ENCODE peak calls at places on chromosome 22, in nine cellular contexts. O is HCT116, L is GM23248, C is left ventricle myocardium inferior, I is A673, E is body of pancreas, M is ovary, Z is fibroblast of lung, U is PC-9. Q is an unnamed sample. For H3K4me1, the result is how much of the 10 kb centered on the place peaks cover.

GRCh38 chr22:41725510-41726110 is 26.3 kb downstream of the MEI1 start:
- DNase-seq in O (no peak), L (no peak), C (no peak), I (no peak), E (no peak), M (no peak), Z (no peak), U (peak), Q (no peak)

GRCh38 chr22:17100621-17101020 is 15.8 kb downstream of the IL17RA start:
- DNase-seq in O (no peak), L (no peak), C (no peak), I (no peak), E (no peak), M (no peak), Z (no peak), U (no peak), Q (no peak)

GRCh38 chr22:19942071-19942885 is 660 bp upstream of the TXNRD2 start:
- DNase-seq in O (no peak), L (peak), C (no peak), I (peak), E (no peak), M (peak), Z (peak), U (no peak), Q (peak)

GRCh38 chr22:25637032-25637431 is 72.6 kb downstream of the GRK3 start:
- DNase-seq in O (no peak), L (no peak), C (no peak), I (no peak), E (no peak), M (no peak), Z (peak), U (no peak), Q (no peak)

GRCh38 chr22:49608660-49609059 is 219.0 kb downstream of the BRD1 start:
- DNase-seq in O (no peak), L (no peak), C (no peak), I (no peak), E (no peak), M (no peak), Z (no peak), U (no peak), Q (no peak)

GRCh38 chr22:25942989-25943411 is 201.0 kb downstream of the MYO18B start:
- DNase-seq in O (no peak), L (peak), C (peak), I (peak), E (peak), M (no peak), Z (no peak), U (no peak), Q (no peak)

GRCh38 chr22:22593250-22593649 is 34.2 kb upstream of the PRAME start:
- DNase-seq in O (no peak), L (no peak), C (no peak), I (no peak), E (no peak), M (no peak), Z (no peak), U (no peak), Q (no peak)

GRCh38 chr22:35191412-35191811 is 65.9 kb upstream of the HMGXB4 start:
- DNase-seq in O (peak), L (peak), C (no peak), I (peak), E (peak), M (no peak), Z (peak), U (peak), Q (no peak)

GRCh38 chr22:24188705-24189248 is 7.5 kb downstream of the SUSD2 start:
- DNase-seq in O (no peak), L (no peak), C (no peak), I (no peak), E (no peak), M (no peak), Z (no peak), U (no peak), Q (no peak)

GRCh38 chr22:49936018-49936972 is 17.9 kb downstream of the CRELD2 start:
- DNase-seq in O (no peak), L (peak), C (peak), I (peak), E (peak), M (peak), Z (peak), U (peak), Q (peak)

GRCh38 chr22:17753401-17753989 is 20.8 kb downstream of the BID start:
- DNase-seq in O (no peak), L (peak), C (no peak), I (no peak), E (no peak), M (no peak), Z (peak), U (peak), Q (no peak)

GRCh38 chr22:17387356-17387755 is 18.1 kb downstream of the CECR2 start:
- DNase-seq in O (no peak), L (no peak), C (no peak), I (no peak), E (no peak), M (no peak), Z (no peak), U (no peak), Q (no peak)

GRCh38 chr22:48305726-48306235 is 1521.9 kb downstream of the BRD1 start:
- DNase-seq in O (no peak), L (no peak), C (no peak), I (no peak), E (no peak), M (no peak), Z (no peak), U (no peak), Q (no peak)

GRCh38 chr22:48827228-48827810 is 1000.4 kb downstream of the BRD1 start:
- DNase-seq in O (no peak), L (no peak), C (no peak), I (peak), E (peak), M (no peak), Z (no peak), U (no peak), Q (no peak)

GRCh38 chr22:50584106-50585096 is 1.8 kb upstream of the CHKB start:
- DNase-seq in O (no peak), L (no peak), C (no peak), I (no peak), E (no peak), M (peak), Z (no peak), U (no peak), Q (no peak)

GRCh38 chr22:20131593-20131855 is at the start of gene ZDHHC8:
- DNase-seq in O (no peak), L (peak), C (peak), I (peak), E (no peak), M (no peak), Z (no peak), U (no peak), Q (peak)

GRCh38 chr22:50139843-50140415 is 30.6 kb upstream of the PANX2 start:
- DNase-seq in O (no peak), L (no peak), C (no peak), I (no peak), E (no peak), M (no peak), Z (no peak), U (no peak), Q (no peak)

GRCh38 chr22:22927888-22928665 is 40.5 kb downstream of the IGLL5 start:
- DNase-seq in O (no peak), L (peak), C (no peak), I (no peak), E (no peak), M (no peak), Z (peak), U (no peak), Q (no peak)

GRCh38 chr22:40046126-40046525 is 51.4 kb downstream of the FAM83F start:
- DNase-seq in O (no peak), L (no peak), C (no peak), I (no peak), E (no peak), M (no peak), Z (no peak), U (no peak), Q (no peak)
- H3K4me1 ChIP-seq in O (under half), L (under half), C (half or more), I (under half), E (under half), M (under half), Z (under half), U (under half), Q (under half)

GRCh38 chr22:46070215-46070721 is 80.1 kb upstream of the PPARA start:
- DNase-seq in O (no peak), L (peak), C (peak), I (peak), E (peak), M (no peak), Z (peak), U (peak), Q (peak)
- H3K4me1 ChIP-seq in O (half or more), L (under half), C (half or more), I (under half), E (under half), M (under half), Z (under half), U (under half), Q (half or more)

DNA sequence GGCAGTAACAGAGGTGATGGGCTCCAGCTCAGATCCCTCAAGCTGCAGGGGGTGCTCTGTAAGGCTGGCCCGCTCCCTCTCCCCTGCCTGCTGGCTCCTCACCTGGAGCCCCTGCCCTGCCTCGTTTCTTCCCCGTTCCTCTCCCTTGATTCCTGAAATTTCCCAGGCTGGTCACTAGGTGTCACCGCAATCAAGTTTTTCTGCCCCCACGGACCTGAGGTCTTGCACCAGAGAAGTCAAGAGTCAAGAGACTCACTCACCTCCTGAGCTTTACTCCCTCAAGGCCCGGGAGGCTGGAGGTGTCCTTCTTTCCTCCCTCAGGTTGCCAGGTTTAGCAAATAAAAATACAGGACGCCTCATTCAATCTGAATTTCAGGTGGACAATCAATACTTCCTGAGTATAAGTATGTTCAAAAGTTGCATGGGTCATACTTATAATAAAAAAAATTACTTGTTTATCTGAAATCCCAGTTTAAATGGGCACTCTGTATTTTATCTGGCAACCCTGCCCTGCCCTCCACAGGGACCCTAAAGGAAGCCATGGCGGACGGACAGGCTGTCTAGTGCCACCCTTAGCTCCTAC is 69.2 kb downstream of the SCUBE1 start:
- DNase-seq in O (peak), L (peak), C (no peak), I (peak), E (peak), M (peak), Z (peak), U (peak), Q (peak)
- H3K4me1 ChIP-seq in O (under half), L (under half), C (under half), I (under half), E (under half), M (under half), Z (under half), U (under half), Q (under half)

GRCh38 chr22:47012589-47013365 is 250.3 kb downstream of the TBC1D22A start:
- DNase-seq in O (no peak), L (peak), C (no peak), I (no peak), E (no peak), M (no peak), Z (peak), U (no peak), Q (no peak)
- H3K4me1 ChIP-seq in O (under half), L (under half), C (under half), I (under half), E (under half), M (under half), Z (under half), U (under half), Q (under half)

DNA sequence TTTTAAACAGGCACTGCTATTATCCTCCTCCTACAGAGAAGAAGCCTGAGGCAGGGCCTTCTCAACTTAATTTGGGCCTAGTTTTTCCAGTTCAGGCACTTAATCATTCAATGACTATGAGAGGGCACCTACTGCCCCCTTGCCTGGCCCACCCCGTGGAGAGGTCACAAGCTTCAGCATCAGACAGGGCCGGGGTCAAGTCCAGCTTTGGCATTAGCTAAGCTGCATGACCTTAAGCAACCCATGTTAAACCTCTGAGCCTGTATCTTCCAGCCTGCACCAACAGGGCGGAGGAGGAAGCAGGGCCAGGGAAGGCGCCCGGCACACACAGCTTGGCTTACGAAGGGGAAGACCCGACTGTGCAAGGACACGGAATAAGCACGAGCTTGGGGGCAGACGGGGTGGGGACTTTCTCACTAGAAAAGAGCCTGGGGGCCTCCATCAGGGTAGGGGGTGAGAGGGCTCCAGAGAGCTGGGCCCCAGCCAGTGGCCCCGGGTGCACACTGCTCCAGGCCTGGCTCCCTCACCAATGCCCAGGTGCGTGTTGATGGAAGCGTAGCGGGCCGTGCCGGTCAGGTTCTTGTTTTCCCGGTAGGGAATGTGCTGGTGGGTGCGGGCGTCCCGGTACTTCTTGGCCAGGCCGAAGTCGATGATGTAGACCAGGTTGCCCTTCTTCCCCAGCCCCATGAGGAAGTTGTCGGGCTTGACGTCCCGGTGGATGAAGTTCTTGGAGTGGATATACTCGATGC is 16.9 kb downstream of the CSNK1E start:
- DNase-seq in O (no peak), L (no peak), C (no peak), I (no peak), E (no peak), M (no peak), Z (no peak), U (peak), Q (no peak)
- H3K4me1 ChIP-seq in O (under half), L (under half), C (half or more), I (under half), E (under half), M (under half), Z (under half), U (half or more), Q (under half)

GRCh38 chr22:45280583-45280972 is 4.2 kb upstream of the UPK3A start:
- DNase-seq in O (no peak), L (no peak), C (no peak), I (no peak), E (no peak), M (no peak), Z (no peak), U (peak), Q (no peak)

GRCh38 chr22:45280995-45281394 is 3.8 kb upstream of the UPK3A start:
- DNase-seq in O (no peak), L (no peak), C (no peak), I (no peak), E (no peak), M (no peak), Z (no peak), U (no peak), Q (no peak)

GRCh38 chr22:45286854-45287551 is 2.3 kb downstream of the UPK3A start:
- DNase-seq in O (no peak), L (no peak), C (no peak), I (no peak), E (no peak), M (no peak), Z (no peak), U (no peak), Q (no peak)

GRCh38 chr22:45285431-45286058 is 796 bp downstream of the UPK3A start:
- DNase-seq in O (no peak), L (no peak), C (no peak), I (no peak), E (no peak), M (no peak), Z (no peak), U (no peak), Q (no peak)

GRCh38 chr22:45284705-45285305 is at the start of gene UPK3A:
- DNase-seq in O (peak), L (peak), C (peak), I (no peak), E (peak), M (no peak), Z (no peak), U (peak), Q (peak)
- H3K4me1 ChIP-seq in O (under half), L (under half), C (under half), I (under half), E (under half), M (under half), Z (under half), U (under half), Q (under half)

GRCh38 chr22:31083923-31084810 is 3.0 kb downstream of the SMTN start:
- DNase-seq in O (no peak), L (peak), C (no peak), I (no peak), E (no peak), M (peak), Z (no peak), U (no peak), Q (peak)
- H3K4me1 ChIP-seq in O (half or more), L (under half), C (half or more), I (under half), E (half or more), M (under half), Z (under half), U (under half), Q (half or more)

GRCh38 chr22:27107005-27107404 is 449.6 kb downstream of the MIAT start:
- DNase-seq in O (no peak), L (no peak), C (no peak), I (no peak), E (no peak), M (no peak), Z (no peak), U (no peak), Q (no peak)
- H3K4me1 ChIP-seq in O (under half), L (under half), C (under half), I (under half), E (under half), M (under half), Z (under half), U (under half), Q (under half)

Q was measured in Karpas-422.